ENCODE peak calls at places on chromosomes 13 and 19, in ten cellular contexts. N, E, R, B, M, G, C, A, J and T are unnamed samples.

GRCh38 chr13:39565036-39565949 is 37.7 kb downstream of the LHFPL6 start:
- DNase-seq in N (no peak), E (no peak), R (peak; percentile 90), B (peak; percentile 73), M (peak; percentile 41), G (no peak), C (no peak), A (peak; percentile 46), J (no peak), T (no peak)

GRCh38 chr19:6271251-6271650 is 8.5 kb downstream of the MLLT1 start:
- DNase-seq in N (no peak), E (no peak), R (no peak), B (no peak), M (no peak), G (no peak), C (no peak), A (no peak), J (peak; percentile 39), T (no peak)

GRCh38 chr19:39411006-39411831 is 1.2 kb upstream of the PLEKHG2 start:
- DNase-seq in N (no peak), E (peak; percentile 81), R (peak; percentile 35), B (peak; percentile 42), M (peak; percentile 79), G (no peak), C (no peak), A (peak; percentile 67), J (no peak), T (peak; percentile 83)

GRCh38 chr13:92158335-92158734 is 759.9 kb downstream of the GPC5 start:
- DNase-seq in N (no peak), E (no peak), R (peak; percentile 53), B (no peak), M (no peak), G (no peak), C (no peak), A (no peak), J (no peak), T (no peak)

GRCh38 chr13:111280666-111281577 is 39.5 kb upstream of the TEX29 start:
- DNase-seq in N (no peak), E (no peak), R (no peak), B (no peak), M (no peak), G (no peak), C (no peak), A (no peak), J (no peak), T (no peak)

GRCh38 chr13:37134411-37135041 is 29.1 kb upstream of the CSNK1A1L start:
- DNase-seq in N (no peak), E (no peak), R (peak; percentile 97), B (no peak), M (no peak), G (no peak), C (no peak), A (no peak), J (no peak), T (no peak)

GRCh38 chr13:51620165-51620983 is 36.1 kb downstream of the WDFY2 start:
- DNase-seq in N (no peak), E (no peak), R (no peak), B (no peak), M (no peak), G (no peak), C (no peak), A (no peak), J (no peak), T (no peak)

GRCh38 chr19:10278935-10279334 is 7.8 kb upstream of the ICAM4 start:
- DNase-seq in N (no peak), E (no peak), R (no peak), B (no peak), M (no peak), G (no peak), C (no peak), A (no peak), J (no peak), T (no peak)

GRCh38 chr19:51421229-51422052 is 4.0 kb upstream of the SIGLEC10 start:
- DNase-seq in N (no peak), E (no peak), R (no peak), B (no peak), M (no peak), G (no peak), C (no peak), A (no peak), J (no peak), T (no peak)

GRCh38 chr13:26646603-26647002 is 89.1 kb downstream of the WASF3 start:
- DNase-seq in N (no peak), E (no peak), R (no peak), B (no peak), M (no peak), G (no peak), C (no peak), A (no peak), J (no peak), T (no peak)

GRCh38 chr13:112752711-112753541 is 63.1 kb downstream of the ATP11A start:
- DNase-seq in N (no peak), E (no peak), R (no peak), B (no peak), M (peak; percentile 8), G (no peak), C (no peak), A (no peak), J (no peak), T (peak; percentile 68)

GRCh38 chr13:26914624-26915023 is 154.0 kb upstream of the GPR12 start:
- DNase-seq in N (no peak), E (no peak), R (no peak), B (peak; percentile 50), M (no peak), G (no peak), C (no peak), A (no peak), J (peak; percentile 50), T (no peak)

GRCh38 chr13:99871249-99871898 is 100.2 kb downstream of the ZIC5 start:
- DNase-seq in N (no peak), E (no peak), R (no peak), B (no peak), M (no peak), G (no peak), C (peak; percentile 48), A (no peak), J (no peak), T (no peak)

GRCh38 chr19:1656988-1657536 is 4.6 kb upstream of the TCF3 start:
- DNase-seq in N (no peak), E (no peak), R (no peak), B (no peak), M (no peak), G (no peak), C (no peak), A (no peak), J (no peak), T (peak; percentile 59)

GRCh38 chr19:48194041-48194871 is 23.8 kb downstream of the ZSWIM9 start:
- DNase-seq in N (no peak), E (no peak), R (no peak), B (no peak), M (no peak), G (no peak), C (no peak), A (no peak), J (peak; percentile 68), T (no peak)

GRCh38 chr13:112904436-112904960 is 64.5 kb upstream of the MCF2L start:
- DNase-seq in N (no peak), E (no peak), R (no peak), B (no peak), M (no peak), G (peak; percentile 49), C (no peak), A (no peak), J (no peak), T (no peak)

GRCh38 chr19:17058236-17058635 is 17.0 kb downstream of the HAUS8 start:
- DNase-seq in N (no peak), E (no peak), R (no peak), B (no peak), M (no peak), G (no peak), C (no peak), A (no peak), J (no peak), T (no peak)

GRCh38 chr13:111153977-111154332 is 38.8 kb downstream of the ARHGEF7 start:
- DNase-seq in N (no peak), E (no peak), R (peak; percentile 2), B (no peak), M (no peak), G (no peak), C (no peak), A (no peak), J (no peak), T (no peak)

GRCh38 chr13:105035092-105035491 is 1500.4 kb downstream of the EFNB2 start:
- DNase-seq in N (no peak), E (no peak), R (no peak), B (no peak), M (no peak), G (no peak), C (no peak), A (no peak), J (no peak), T (no peak)

GRCh38 chr13:113742000-113742441 is 17.0 kb upstream of the TMEM255B start:
- DNase-seq in N (no peak), E (peak; percentile 58), R (peak; percentile 12), B (no peak), M (peak; percentile 24), G (peak; percentile 58), C (peak; percentile 71), A (no peak), J (no peak), T (peak; percentile 81)

GRCh38 chr13:113860579-113861432 is 3.1 kb downstream of the GAS6 start:
- DNase-seq in N (no peak), E (peak; percentile 88), R (no peak), B (no peak), M (no peak), G (peak; percentile 60), C (no peak), A (no peak), J (peak; percentile 57), T (no peak)

GRCh38 chr19:42023121-42023942 is 29.3 kb upstream of the ATP1A3 start:
- DNase-seq in N (no peak), E (peak; percentile 34), R (no peak), B (no peak), M (peak; percentile 77), G (peak; percentile 65), C (no peak), A (no peak), J (peak; percentile 66), T (no peak)

GRCh38 chr13:21710163-21710562 is 39.3 kb downstream of the FGF9 start:
- DNase-seq in N (no peak), E (no peak), R (no peak), B (no peak), M (no peak), G (no peak), C (no peak), A (no peak), J (no peak), T (no peak)

GRCh38 chr13:73901324-73902068 is 232.7 kb downstream of the KLF12 start:
- DNase-seq in N (no peak), E (no peak), R (no peak), B (no peak), M (no peak), G (no peak), C (no peak), A (no peak), J (no peak), T (no peak)

GRCh38 chr19:48739835-48740704 is at the start of gene RASIP1:
- DNase-seq in N (no peak), E (no peak), R (no peak), B (no peak), M (no peak), G (peak; percentile 59), C (peak; percentile 25), A (no peak), J (no peak), T (peak; percentile 83)

GRCh38 chr19:38647368-38647965 is at the start of gene ACTN4:
- DNase-seq in N (peak; percentile 97), E (peak; percentile 100), R (peak; percentile 81), B (peak; percentile 87), M (peak; percentile 99), G (peak; percentile 100), C (peak; percentile 93), A (peak; percentile 91), J (peak; percentile 100), T (peak; percentile 100)

GRCh38 chr19:15299568-15300409 is 32.5 kb downstream of the BRD4 start:
- DNase-seq in N (no peak), E (no peak), R (no peak), B (no peak), M (no peak), G (no peak), C (no peak), A (no peak), J (no peak), T (peak; percentile 11)

GRCh38 chr13:74134226-74134776 is at the start of gene KLF12:
- DNase-seq in N (peak; percentile 78), E (peak; percentile 91), R (peak; percentile 94), B (peak; percentile 79), M (peak; percentile 84), G (peak; percentile 95), C (peak; percentile 93), A (peak; percentile 86), J (peak; percentile 97), T (peak; percentile 97)